ENCODE peak calls at places on chromosome 12, in four cellular contexts. Y is Calu3, Z is cardiac fibroblast, U is lung. S is an unnamed sample.

GRCh38 chr12:45725631-45726593 is 3.6 kb upstream of the ARID2 start:
- DNase-seq in Z (peak), Y (peak), U (no peak), S (peak)

GRCh38 chr12:77521458-77522115 is 309.1 kb upstream of the NAV3 start:
- DNase-seq in U (no peak), Z (no peak), Y (no peak), S (no peak)

GRCh38 chr12:10249690-10250455 is 37.2 kb downstream of the GABARAPL1 start:
- DNase-seq in Z (no peak), U (no peak), Y (no peak), S (no peak)

GRCh38 chr12:10358131-10358530 is 31.7 kb downstream of the KLRK1 start:
- DNase-seq in U (no peak), Z (no peak), Y (no peak), S (no peak)

GRCh38 chr12:56119361-56119796 is 1.3 kb downstream of the ZC3H10 start:
- DNase-seq in Y (peak), Z (peak), U (peak), S (peak)

GRCh38 chr12:4112734-4113396 is 160.7 kb upstream of the CCND2 start:
- DNase-seq in U (no peak), Y (no peak), Z (peak), S (no peak)

GRCh38 chr12:93514853-93515252 is 47.5 kb downstream of the MRPL42 start:
- DNase-seq in Y (no peak), Z (peak), U (no peak), S (no peak)

GRCh38 chr12:65892905-65893304 is 68.6 kb downstream of the HMGA2 start:
- DNase-seq in Z (peak), Y (no peak), U (no peak), S (no peak)

GRCh38 chr12:6476496-6476895 is 6.0 kb upstream of the VAMP1 start:
- DNase-seq in Z (peak), U (no peak), Y (no peak), S (no peak)

GRCh38 chr12:56160160-56160763 is 2.1 kb downstream of the MYL6 start:
- DNase-seq in Y (no peak), U (no peak), Z (peak), S (peak)

GRCh38 chr12:115437061-115437567 is 753.1 kb upstream of the TBX3 start:
- DNase-seq in Z (peak), U (no peak), Y (no peak), S (no peak)

GRCh38 chr12:28313631-28314030 is 123.4 kb downstream of the CCDC91 start:
- DNase-seq in Z (peak), U (no peak), Y (peak), S (no peak)

GRCh38 chr12:2183556-2184541 is 131.1 kb downstream of the CACNA1C start:
- DNase-seq in U (no peak), Y (no peak), Z (peak), S (no peak)

GRCh38 chr12:1634590-1635191 is 5.7 kb downstream of the WNT5B start:
- DNase-seq in U (peak), Z (peak), Y (peak), S (peak)

GRCh38 chr12:115507951-115508722 is 769.4 kb downstream of the MED13L start:
- DNase-seq in Z (no peak), Y (no peak), U (no peak), S (peak)

GRCh38 chr12:82855872-82856271 is 169.2 kb downstream of the TMTC2 start:
- DNase-seq in Y (no peak), Z (no peak), U (no peak), S (no peak)

GRCh38 chr12:82858534-82858917 is 171.8 kb downstream of the TMTC2 start:
- DNase-seq in U (no peak), Z (no peak), Y (no peak), S (no peak)

GRCh38 chr12:82857276-82857675 is 170.6 kb downstream of the TMTC2 start:
- DNase-seq in Z (no peak), U (no peak), Y (no peak), S (no peak)

GRCh38 chr12:82862069-82862841 is 175.5 kb downstream of the TMTC2 start:
- DNase-seq in Z (no peak), Y (no peak), U (no peak), S (no peak)

DNA sequence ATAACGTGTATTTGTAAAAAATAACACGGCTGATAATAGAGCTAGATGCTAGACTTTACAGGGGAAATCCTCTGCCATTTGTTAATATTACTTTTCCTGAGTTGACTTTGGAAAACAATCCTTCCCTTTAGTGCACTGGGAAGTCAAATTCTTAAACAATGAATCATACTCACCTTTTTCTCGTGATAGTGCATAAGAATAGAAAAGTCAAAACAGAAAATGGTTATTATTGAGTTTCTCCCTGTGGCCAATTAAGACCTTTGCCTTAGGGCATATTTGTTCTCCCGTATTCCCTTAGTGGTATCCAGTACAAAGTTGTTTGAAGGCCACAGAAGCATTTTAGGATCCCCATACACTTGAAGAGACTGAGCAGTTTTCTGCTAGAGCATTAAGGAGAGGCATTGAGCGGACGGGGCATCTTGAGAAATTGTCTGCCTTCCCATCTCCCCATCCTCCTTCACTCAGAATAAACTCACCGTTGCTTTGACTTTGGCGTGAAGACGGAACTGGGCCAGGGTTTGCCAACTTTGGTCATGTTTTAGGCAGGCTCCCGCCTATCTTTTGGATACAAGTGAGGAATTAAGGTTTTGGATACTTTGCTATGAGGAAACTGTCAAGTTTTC is 171.3 kb downstream of the TMTC2 start:
- DNase-seq in U (no peak), Y (no peak), Z (no peak), S (no peak)
- TF ChIP-seq CTCF in U (no peak), Y (no peak), Z (no peak), S (no peak)

GRCh38 chr12:54127538-54128259 is 61.1 kb downstream of the SMUG1 start:
- DNase-seq in U (no peak), Y (no peak), Z (no peak), S (no peak)
- TF ChIP-seq CTCF in U (no peak), Y (no peak), Z (no peak), S (no peak)

DNA sequence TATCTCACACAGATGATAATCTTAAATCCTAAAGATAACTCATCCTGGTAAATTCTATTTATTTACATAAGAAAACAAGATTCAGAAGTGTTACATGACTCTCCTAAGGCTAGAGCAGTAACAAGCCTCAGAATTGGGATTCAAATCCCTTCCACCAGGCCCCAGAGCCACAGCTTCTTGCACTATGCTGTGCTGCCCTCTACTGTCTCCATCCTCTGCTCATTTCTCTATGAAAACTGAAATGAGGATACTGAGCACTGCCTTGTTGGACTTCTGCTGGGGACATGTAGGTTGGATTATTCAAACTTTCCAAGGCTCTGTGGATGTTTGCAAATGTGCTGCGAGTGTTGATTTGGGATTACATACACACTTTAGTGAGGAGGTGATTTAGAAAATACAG is 23.5 kb upstream of the C12orf50 start:
- DNase-seq in Z (peak), Y (peak), U (no peak), S (peak)
- TF ChIP-seq CTCF in Z (peak), Y (peak), U (no peak), S (no peak)

GRCh38 chr12:131452444-131452860 is 258.4 kb upstream of the SFSWAP start:
- DNase-seq in Z (no peak), U (no peak), Y (peak), S (peak)
- TF ChIP-seq CTCF in Z (no peak), U (peak), Y (peak), S (peak)

GRCh38 chr12:114355389-114356088 is 50.4 kb downstream of the TBX5 start:
- DNase-seq in Z (no peak), Y (no peak), U (no peak), S (peak)
- TF ChIP-seq CTCF in Z (peak), Y (no peak), U (no peak), S (peak)

GRCh38 chr12:25960176-25960575 is 1.7 kb downstream of the RASSF8 start:
- DNase-seq in Y (peak), Z (peak), U (no peak), S (peak)
- TF ChIP-seq CTCF in Y (no peak), Z (peak), U (no peak), S (no peak)

DNA sequence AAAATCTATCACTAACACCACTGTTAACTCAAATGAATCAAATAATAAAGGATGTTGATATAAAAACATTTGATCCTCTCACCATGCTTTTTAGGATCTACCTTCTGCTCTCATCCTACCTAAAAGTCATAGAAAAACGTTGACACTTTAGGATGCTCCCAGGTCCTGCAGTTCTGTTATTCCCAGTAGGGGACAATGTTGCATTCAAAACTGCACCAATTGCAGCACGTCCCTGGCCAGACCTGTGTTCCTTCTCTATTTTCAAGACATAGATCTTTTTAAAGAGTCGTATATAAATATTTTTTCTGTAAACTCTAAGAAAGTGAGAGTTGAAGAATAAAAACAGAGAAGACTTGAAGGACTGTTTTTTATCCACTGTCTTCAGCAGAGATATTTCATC is 8.8 kb downstream of the AICDA start:
- DNase-seq in Y (no peak), U (no peak), Z (no peak), S (no peak)
- TF ChIP-seq CTCF in Y (no peak), U (no peak), Z (peak), S (no peak)

GRCh38 chr12:69579029-69579428 is 6.2 kb upstream of the CCT2 start:
- DNase-seq in U (no peak), Z (no peak), Y (no peak), S (no peak)
- TF ChIP-seq CTCF in U (no peak), Z (no peak), Y (no peak), S (no peak)

GRCh38 chr12:106108187-106108816 is 30.5 kb downstream of the NUAK1 start:
- DNase-seq in U (no peak), Z (peak), Y (no peak), S (no peak)
- TF ChIP-seq CTCF in U (no peak), Z (no peak), Y (no peak), S (no peak)